ENCODE peak calls at places on chromosomes 1 and 21, in nine cellular contexts. One of them, this sample, is unnamed.

GRCh38 chr1:233242827-233243483 is 52.6 kb downstream of the PCNX2 start:
- DNase-seq in RWPE1: no peak
- DNase-seq in A549: no peak
- DNase-seq in NCI-H2171: no peak
- DNase-seq in occipital lobe: no peak
- DNase-seq in mucosa of descending colon: no peak
- DNase-seq in T follicular helper cell: no peak
- DNase-seq in activated T-cell treated with anti-CD3 and anti-CD28 coated beads, Interleukin-2, amount 50 U/mL, for 48 hours: no peak
- DNase-seq in T-helper 17 cell: no peak
- DNase-seq in this sample: no peak

GRCh38 chr21:40070871-40071270 is 203.6 kb downstream of the PCP4 start:
- DNase-seq in RWPE1: no peak
- DNase-seq in A549: no peak
- DNase-seq in NCI-H2171: no peak
- DNase-seq in occipital lobe: no peak
- DNase-seq in mucosa of descending colon: no peak
- DNase-seq in T follicular helper cell: no peak
- DNase-seq in activated T-cell treated with anti-CD3 and anti-CD28 coated beads, Interleukin-2, amount 50 U/mL, for 48 hours: no peak
- DNase-seq in T-helper 17 cell: no peak
- DNase-seq in this sample: no peak

GRCh38 chr1:245448858-245449534 is 294.2 kb downstream of the KIF26B start:
- DNase-seq in RWPE1: no peak
- DNase-seq in A549: no peak
- DNase-seq in NCI-H2171: no peak
- DNase-seq in occipital lobe: no peak
- DNase-seq in mucosa of descending colon: no peak
- DNase-seq in T follicular helper cell: no peak
- DNase-seq in activated T-cell treated with anti-CD3 and anti-CD28 coated beads, Interleukin-2, amount 50 U/mL, for 48 hours: no peak
- DNase-seq in T-helper 17 cell: no peak
- DNase-seq in this sample: no peak

GRCh38 chr1:232893481-232894313 is 56.7 kb upstream of the NTPCR start:
- DNase-seq in RWPE1: no peak
- DNase-seq in A549: no peak
- DNase-seq in NCI-H2171: no peak
- DNase-seq in occipital lobe: no peak
- DNase-seq in mucosa of descending colon: no peak
- DNase-seq in T follicular helper cell: no peak
- DNase-seq in activated T-cell treated with anti-CD3 and anti-CD28 coated beads, Interleukin-2, amount 50 U/mL, for 48 hours: no peak
- DNase-seq in T-helper 17 cell: no peak
- DNase-seq in this sample: no peak

GRCh38 chr21:32772281-32773047 is 909 bp upstream of the PAXBP1 start:
- DNase-seq in RWPE1: peak
- DNase-seq in A549: no peak
- DNase-seq in NCI-H2171: no peak
- DNase-seq in occipital lobe: peak
- DNase-seq in mucosa of descending colon: peak
- DNase-seq in T follicular helper cell: peak
- DNase-seq in activated T-cell treated with anti-CD3 and anti-CD28 coated beads, Interleukin-2, amount 50 U/mL, for 48 hours: peak
- DNase-seq in T-helper 17 cell: peak
- DNase-seq in this sample: no peak

GRCh38 chr1:223326776-223327175 is 37.2 kb downstream of the SUSD4 start:
- DNase-seq in RWPE1: no peak
- DNase-seq in A549: no peak
- DNase-seq in NCI-H2171: no peak
- DNase-seq in occipital lobe: no peak
- DNase-seq in mucosa of descending colon: no peak
- DNase-seq in T follicular helper cell: no peak
- DNase-seq in activated T-cell treated with anti-CD3 and anti-CD28 coated beads, Interleukin-2, amount 50 U/mL, for 48 hours: no peak
- DNase-seq in T-helper 17 cell: no peak
- DNase-seq in this sample: no peak

GRCh38 chr1:79852004-79852403 is 845.5 kb upstream of the ADGRL4 start:
- DNase-seq in RWPE1: no peak
- DNase-seq in A549: no peak
- DNase-seq in NCI-H2171: peak
- DNase-seq in occipital lobe: no peak
- DNase-seq in mucosa of descending colon: no peak
- DNase-seq in T follicular helper cell: no peak
- DNase-seq in activated T-cell treated with anti-CD3 and anti-CD28 coated beads, Interleukin-2, amount 50 U/mL, for 48 hours: no peak
- DNase-seq in T-helper 17 cell: no peak
- DNase-seq in this sample: no peak

GRCh38 chr1:215114154-215114933 is 31.8 kb downstream of the KCNK2 start:
- DNase-seq in RWPE1: peak
- DNase-seq in A549: peak
- DNase-seq in NCI-H2171: no peak
- DNase-seq in occipital lobe: no peak
- DNase-seq in mucosa of descending colon: no peak
- DNase-seq in T follicular helper cell: no peak
- DNase-seq in activated T-cell treated with anti-CD3 and anti-CD28 coated beads, Interleukin-2, amount 50 U/mL, for 48 hours: no peak
- DNase-seq in T-helper 17 cell: no peak
- DNase-seq in this sample: peak

GRCh38 chr1:23790696-23791433 is at the start of gene LYPLA2:
- DNase-seq in RWPE1: peak
- DNase-seq in A549: peak
- DNase-seq in NCI-H2171: peak
- DNase-seq in occipital lobe: peak
- DNase-seq in mucosa of descending colon: peak
- DNase-seq in T follicular helper cell: peak
- DNase-seq in activated T-cell treated with anti-CD3 and anti-CD28 coated beads, Interleukin-2, amount 50 U/mL, for 48 hours: peak
- DNase-seq in T-helper 17 cell: peak
- DNase-seq in this sample: peak

GRCh38 chr21:35023396-35024070 is 25.6 kb downstream of the RUNX1 start:
- DNase-seq in RWPE1: no peak
- DNase-seq in A549: no peak
- DNase-seq in NCI-H2171: no peak
- DNase-seq in occipital lobe: no peak
- DNase-seq in mucosa of descending colon: no peak
- DNase-seq in T follicular helper cell: no peak
- DNase-seq in activated T-cell treated with anti-CD3 and anti-CD28 coated beads, Interleukin-2, amount 50 U/mL, for 48 hours: no peak
- DNase-seq in T-helper 17 cell: no peak
- DNase-seq in this sample: no peak

GRCh38 chr1:10943991-10944730 is 68.3 kb upstream of the TARDBP start:
- DNase-seq in RWPE1: no peak
- DNase-seq in A549: no peak
- DNase-seq in NCI-H2171: peak
- DNase-seq in occipital lobe: no peak
- DNase-seq in mucosa of descending colon: peak
- DNase-seq in T follicular helper cell: no peak
- DNase-seq in activated T-cell treated with anti-CD3 and anti-CD28 coated beads, Interleukin-2, amount 50 U/mL, for 48 hours: no peak
- DNase-seq in T-helper 17 cell: no peak
- DNase-seq in this sample: no peak

GRCh38 chr1:25780318-25781129 is 19.5 kb upstream of the SELENON start:
- DNase-seq in RWPE1: no peak
- DNase-seq in A549: no peak
- DNase-seq in NCI-H2171: peak
- DNase-seq in occipital lobe: no peak
- DNase-seq in mucosa of descending colon: peak
- DNase-seq in T follicular helper cell: no peak
- DNase-seq in activated T-cell treated with anti-CD3 and anti-CD28 coated beads, Interleukin-2, amount 50 U/mL, for 48 hours: no peak
- DNase-seq in T-helper 17 cell: no peak
- DNase-seq in this sample: no peak

GRCh38 chr1:209618756-209619420 is 33.3 kb downstream of the LAMB3 start:
- DNase-seq in RWPE1: no peak
- DNase-seq in A549: no peak
- DNase-seq in NCI-H2171: no peak
- DNase-seq in occipital lobe: peak
- DNase-seq in mucosa of descending colon: no peak
- DNase-seq in T follicular helper cell: no peak
- DNase-seq in activated T-cell treated with anti-CD3 and anti-CD28 coated beads, Interleukin-2, amount 50 U/mL, for 48 hours: no peak
- DNase-seq in T-helper 17 cell: no peak
- DNase-seq in this sample: no peak

GRCh38 chr21:35249636-35250035 is 200.5 kb upstream of the RUNX1 start:
- DNase-seq in RWPE1: peak
- DNase-seq in A549: no peak
- DNase-seq in NCI-H2171: no peak
- DNase-seq in occipital lobe: no peak
- DNase-seq in mucosa of descending colon: no peak
- DNase-seq in T follicular helper cell: no peak
- DNase-seq in activated T-cell treated with anti-CD3 and anti-CD28 coated beads, Interleukin-2, amount 50 U/mL, for 48 hours: no peak
- DNase-seq in T-helper 17 cell: no peak
- DNase-seq in this sample: no peak

GRCh38 chr1:15371610-15372539 is 37.8 kb upstream of the EFHD2 start:
- DNase-seq in RWPE1: no peak
- DNase-seq in A549: no peak
- DNase-seq in NCI-H2171: no peak
- DNase-seq in occipital lobe: no peak
- DNase-seq in mucosa of descending colon: no peak
- DNase-seq in T follicular helper cell: no peak
- DNase-seq in activated T-cell treated with anti-CD3 and anti-CD28 coated beads, Interleukin-2, amount 50 U/mL, for 48 hours: no peak
- DNase-seq in T-helper 17 cell: no peak
- DNase-seq in this sample: no peak

GRCh38 chr21:33578959-33579542 is 9.4 kb downstream of the DONSON start:
- DNase-seq in RWPE1: no peak
- DNase-seq in A549: no peak
- DNase-seq in NCI-H2171: no peak
- DNase-seq in occipital lobe: no peak
- DNase-seq in mucosa of descending colon: no peak
- DNase-seq in T follicular helper cell: no peak
- DNase-seq in activated T-cell treated with anti-CD3 and anti-CD28 coated beads, Interleukin-2, amount 50 U/mL, for 48 hours: no peak
- DNase-seq in T-helper 17 cell: no peak
- DNase-seq in this sample: no peak

GRCh38 chr1:112528076-112528475 is 19.3 kb downstream of the WNT2B start:
- DNase-seq in RWPE1: no peak
- DNase-seq in A549: no peak
- DNase-seq in NCI-H2171: no peak
- DNase-seq in occipital lobe: no peak
- DNase-seq in mucosa of descending colon: no peak
- DNase-seq in T follicular helper cell: no peak
- DNase-seq in activated T-cell treated with anti-CD3 and anti-CD28 coated beads, Interleukin-2, amount 50 U/mL, for 48 hours: no peak
- DNase-seq in T-helper 17 cell: no peak
- DNase-seq in this sample: no peak

GRCh38 chr1:36349241-36349671 is 25.8 kb upstream of the EVA1B start:
- DNase-seq in RWPE1: peak
- DNase-seq in A549: no peak
- DNase-seq in NCI-H2171: no peak
- DNase-seq in occipital lobe: no peak
- DNase-seq in mucosa of descending colon: no peak
- DNase-seq in T follicular helper cell: no peak
- DNase-seq in activated T-cell treated with anti-CD3 and anti-CD28 coated beads, Interleukin-2, amount 50 U/mL, for 48 hours: no peak
- DNase-seq in T-helper 17 cell: no peak
- DNase-seq in this sample: no peak

GRCh38 chr1:51224255-51224654 is 11.8 kb upstream of the RNF11 start:
- DNase-seq in RWPE1: no peak
- DNase-seq in A549: no peak
- DNase-seq in NCI-H2171: no peak
- DNase-seq in occipital lobe: no peak
- DNase-seq in mucosa of descending colon: no peak
- DNase-seq in T follicular helper cell: no peak
- DNase-seq in activated T-cell treated with anti-CD3 and anti-CD28 coated beads, Interleukin-2, amount 50 U/mL, for 48 hours: no peak
- DNase-seq in T-helper 17 cell: no peak
- DNase-seq in this sample: no peak

GRCh38 chr1:240337795-240338194 is 246.1 kb downstream of the FMN2 start:
- DNase-seq in RWPE1: peak
- DNase-seq in A549: no peak
- DNase-seq in NCI-H2171: no peak
- DNase-seq in occipital lobe: no peak
- DNase-seq in mucosa of descending colon: no peak
- DNase-seq in T follicular helper cell: no peak
- DNase-seq in activated T-cell treated with anti-CD3 and anti-CD28 coated beads, Interleukin-2, amount 50 U/mL, for 48 hours: no peak
- DNase-seq in T-helper 17 cell: no peak
- DNase-seq in this sample: no peak

GRCh38 chr1:172745014-172745413 is 86.1 kb downstream of the FASLG start:
- DNase-seq in RWPE1: peak
- DNase-seq in A549: peak
- DNase-seq in NCI-H2171: peak
- DNase-seq in occipital lobe: no peak
- DNase-seq in mucosa of descending colon: peak
- DNase-seq in T follicular helper cell: peak
- DNase-seq in activated T-cell treated with anti-CD3 and anti-CD28 coated beads, Interleukin-2, amount 50 U/mL, for 48 hours: no peak
- DNase-seq in T-helper 17 cell: no peak
- DNase-seq in this sample: peak

GRCh38 chr1:234111458-234112142 is 207.1 kb downstream of the SLC35F3 start:
- DNase-seq in RWPE1: no peak
- DNase-seq in A549: peak
- DNase-seq in NCI-H2171: no peak
- DNase-seq in occipital lobe: no peak
- DNase-seq in mucosa of descending colon: no peak
- DNase-seq in T follicular helper cell: no peak
- DNase-seq in activated T-cell treated with anti-CD3 and anti-CD28 coated beads, Interleukin-2, amount 50 U/mL, for 48 hours: no peak
- DNase-seq in T-helper 17 cell: no peak
- DNase-seq in this sample: peak

GRCh38 chr1:59678809-59679228 is 135.9 kb upstream of the HOOK1 start:
- DNase-seq in RWPE1: no peak
- DNase-seq in A549: peak
- DNase-seq in NCI-H2171: no peak
- DNase-seq in occipital lobe: no peak
- DNase-seq in mucosa of descending colon: no peak
- DNase-seq in T follicular helper cell: no peak
- DNase-seq in activated T-cell treated with anti-CD3 and anti-CD28 coated beads, Interleukin-2, amount 50 U/mL, for 48 hours: no peak
- DNase-seq in T-helper 17 cell: no peak
- DNase-seq in this sample: no peak

GRCh38 chr1:156246241-156246761 is 1.6 kb downstream of the PAQR6 start:
- DNase-seq in RWPE1: no peak
- DNase-seq in A549: no peak
- DNase-seq in NCI-H2171: no peak
- DNase-seq in occipital lobe: no peak
- DNase-seq in mucosa of descending colon: no peak
- DNase-seq in T follicular helper cell: no peak
- DNase-seq in activated T-cell treated with anti-CD3 and anti-CD28 coated beads, Interleukin-2, amount 50 U/mL, for 48 hours: peak
- DNase-seq in T-helper 17 cell: no peak
- DNase-seq in this sample: no peak

GRCh38 chr1:109931189-109931672 is 20.6 kb downstream of the CSF1 start:
- DNase-seq in RWPE1: no peak
- DNase-seq in A549: peak
- DNase-seq in NCI-H2171: no peak
- DNase-seq in occipital lobe: no peak
- DNase-seq in mucosa of descending colon: peak
- DNase-seq in T follicular helper cell: no peak
- DNase-seq in activated T-cell treated with anti-CD3 and anti-CD28 coated beads, Interleukin-2, amount 50 U/mL, for 48 hours: no peak
- DNase-seq in T-helper 17 cell: no peak
- DNase-seq in this sample: no peak

GRCh38 chr1:46394872-46395465 is 852 bp downstream of the FAAH start:
- DNase-seq in RWPE1: no peak
- DNase-seq in A549: no peak
- DNase-seq in NCI-H2171: no peak
- DNase-seq in occipital lobe: no peak
- DNase-seq in mucosa of descending colon: no peak
- DNase-seq in T follicular helper cell: no peak
- DNase-seq in activated T-cell treated with anti-CD3 and anti-CD28 coated beads, Interleukin-2, amount 50 U/mL, for 48 hours: no peak
- DNase-seq in T-helper 17 cell: no peak
- DNase-seq in this sample: no peak

GRCh38 chr1:31397360-31398095 is 15.5 kb upstream of the SERINC2 start:
- DNase-seq in RWPE1: no peak
- DNase-seq in A549: no peak
- DNase-seq in NCI-H2171: no peak
- DNase-seq in occipital lobe: no peak
- DNase-seq in mucosa of descending colon: no peak
- DNase-seq in T follicular helper cell: no peak
- DNase-seq in activated T-cell treated with anti-CD3 and anti-CD28 coated beads, Interleukin-2, amount 50 U/mL, for 48 hours: no peak
- DNase-seq in T-helper 17 cell: no peak
- DNase-seq in this sample: no peak

GRCh38 chr21:14864211-14865021 is 200.4 kb downstream of the NRIP1 start:
- DNase-seq in RWPE1: no peak
- DNase-seq in A549: peak
- DNase-seq in NCI-H2171: no peak
- DNase-seq in occipital lobe: peak
- DNase-seq in mucosa of descending colon: peak
- DNase-seq in T follicular helper cell: no peak
- DNase-seq in activated T-cell treated with anti-CD3 and anti-CD28 coated beads, Interleukin-2, amount 50 U/mL, for 48 hours: peak
- DNase-seq in T-helper 17 cell: no peak
- DNase-seq in this sample: no peak